ENCODE peak calls at places on chromosomes 6 and 20, in five cellular contexts. U is GM10248, E is AG04450, G is cardiac fibroblast, T is fibroblast of lung. D is an unnamed sample.

GRCh38 chr20:31838646-31839292 is 6.6 kb downstream of the FOXS1 start:
- DNase-seq in T (no peak), U (no peak), E (no peak), G (peak; percentile 65), D (no peak)

GRCh38 chr6:42337985-42338572 is 113.6 kb downstream of the TRERF1 start:
- DNase-seq in U (no peak), E (no peak), G (no peak), T (no peak), D (no peak)

GRCh38 chr20:44750081-44750805 is 4.6 kb downstream of the KCNK15 start:
- DNase-seq in E (no peak), U (no peak), T (no peak), G (no peak), D (no peak)

GRCh38 chr6:47741807-47742206 is 40.0 kb upstream of the OPN5 start:
- DNase-seq in E (no peak), U (peak; percentile 24), G (peak; percentile 33), T (no peak), D (no peak)

GRCh38 chr6:34546551-34547321 is 9.4 kb downstream of the SPDEF start:
- DNase-seq in U (no peak), E (no peak), G (no peak), T (no peak), D (no peak)

GRCh38 chr6:108744996-108745395 is 103.2 kb upstream of the ARMC2 start:
- DNase-seq in G (no peak), U (no peak), E (no peak), T (no peak), D (no peak)

GRCh38 chr20:12372557-12372956 is 454.9 kb downstream of the BTBD3 start:
- DNase-seq in G (no peak), E (no peak), U (no peak), T (no peak), D (no peak)

GRCh38 chr6:159606786-159607185 is 86.3 kb downstream of the SOD2 start:
- DNase-seq in G (peak; percentile 10), E (no peak), T (peak; percentile 33), U (no peak), D (no peak)

GRCh38 chr6:168057836-168058235 is 21.2 kb downstream of the FRMD1 start:
- DNase-seq in U (no peak), G (no peak), T (no peak), E (no peak), D (no peak)

GRCh38 chr6:40425192-40425919 is 161.8 kb downstream of the LRFN2 start:
- DNase-seq in E (no peak), U (no peak), G (no peak), T (no peak), D (no peak)

GRCh38 chr20:840858-841567 is 7.5 kb downstream of the FAM110A start:
- DNase-seq in U (no peak), T (no peak), E (no peak), G (no peak), D (no peak)

GRCh38 chr6:57078808-57079207 is 11.2 kb upstream of the ZNF451 start:
- DNase-seq in E (no peak), G (no peak), T (no peak), U (no peak), D (no peak)

GRCh38 chr6:57072108-57072507 is 17.9 kb upstream of the ZNF451 start:
- DNase-seq in G (no peak), U (no peak), T (no peak), E (no peak), D (no peak)

GRCh38 chr6:57074383-57074782 is 15.6 kb upstream of the ZNF451 start:
- DNase-seq in U (no peak), E (no peak), T (no peak), G (no peak), D (no peak)

GRCh38 chr6:57069920-57070331 is 20.1 kb upstream of the ZNF451 start:
- DNase-seq in T (no peak), E (no peak), U (no peak), G (no peak), D (no peak)

DNA sequence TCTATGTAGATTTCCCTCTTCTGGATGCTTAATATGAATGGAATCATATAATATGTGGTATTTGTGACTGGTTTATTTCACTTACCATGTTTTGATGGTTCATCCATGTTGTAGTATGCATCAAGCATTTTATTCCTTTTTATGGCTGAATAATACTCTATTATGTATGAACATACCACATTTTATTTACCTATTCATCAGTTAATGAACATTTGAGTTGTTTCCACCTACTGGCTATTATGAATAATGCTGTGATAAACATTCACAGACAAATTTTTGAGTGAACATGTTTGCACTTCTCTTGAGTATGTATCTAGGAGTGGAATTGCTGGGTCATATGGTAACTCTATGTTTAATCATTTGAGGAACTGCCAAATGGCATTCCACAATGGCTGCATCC is 14.9 kb upstream of the ZNF451 start:
- DNase-seq in E (no peak), U (no peak), T (no peak), G (no peak), D (no peak)
- TF ChIP-seq CTCF in E (no peak), U (no peak), T (no peak), G (no peak), D (no peak)

DNA sequence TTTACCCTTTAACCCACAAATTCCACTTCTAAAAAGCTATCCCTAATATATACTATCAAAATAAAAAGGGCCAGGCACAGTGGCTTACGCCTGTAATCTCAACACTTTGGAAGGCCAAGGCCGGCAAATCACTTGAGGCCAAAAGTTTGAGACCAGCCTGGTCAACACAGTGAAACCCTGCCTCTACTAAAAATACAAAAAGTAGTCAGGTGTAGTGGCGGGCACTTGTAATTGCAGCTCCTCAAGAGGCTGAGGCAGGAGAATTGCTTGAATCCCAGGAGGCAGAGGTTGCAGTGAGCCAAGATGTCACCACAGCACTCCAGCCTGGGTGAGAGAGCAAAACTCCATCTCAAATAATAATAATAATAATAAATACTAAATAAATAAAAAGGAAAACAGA is 82.5 kb downstream of the TRIM27 start:
- DNase-seq in E (no peak), G (peak; percentile 3), T (no peak), U (no peak), D (no peak)
- TF ChIP-seq CTCF in E (no peak), G (no peak), T (no peak), U (no peak), D (peak; percentile 44)

GRCh38 chr20:25296094-25297093 is 48.5 kb downstream of the PYGB start:
- DNase-seq in U (peak; percentile 59), E (no peak), G (peak; percentile 22), T (peak; percentile 49), D (no peak)
- TF ChIP-seq CTCF in U (peak; percentile 22), E (peak; percentile 46), G (peak; percentile 51), T (peak; percentile 36), D (peak; percentile 45)

GRCh38 chr6:44627091-44627878 is 239.8 kb downstream of the CDC5L start:
- DNase-seq in T (no peak), G (no peak), E (no peak), U (no peak), D (no peak)
- TF ChIP-seq CTCF in T (no peak), G (no peak), E (no peak), U (no peak), D (no peak)